ENCODE peak calls at places on chromosomes 11 and 22, in ten cellular contexts. Z is CD4-positive, CD25-positive, alpha-beta regulatory T cell; T is amygdala; W is heart right ventricle; C is colonic mucosa; L is stimulated activated CD4-positive, alpha-beta T cell treated with anti-CD3 and anti-CD28 coated beads, Interleukin-15, amount 100 ng/mL, for 24 hours; E is activated CD8-positive, alpha-beta memory T cell treated with anti-CD3 and anti-CD28 coated beads for 4 hours; B is kidney tubule cell; G is nephron progenitor cell; I is anterior cingulate cortex. R is an unnamed sample.

GRCh38 chr22:29308148-29308790 is 1.8 kb downstream of the GAS2L1 start:
- DNase-seq in Z (no peak), I (no peak), E (no peak), L (no peak), B (no peak), W (peak; percentile 50), G (no peak), T (no peak), C (no peak), R (no peak)

GRCh38 chr11:82980292-82980691 is 78.8 kb downstream of the DDIAS start:
- DNase-seq in I (no peak), W (no peak), B (peak; percentile 91), Z (no peak), C (no peak), L (no peak), E (no peak), G (no peak), T (no peak), R (no peak)

GRCh38 chr22:24437091-24437490 is 9.7 kb downstream of the ADORA2A start:
- DNase-seq in B (no peak), G (no peak), T (no peak), Z (no peak), E (no peak), I (no peak), L (no peak), C (no peak), W (no peak), R (no peak)

GRCh38 chr22:49100316-49100715 is 727.4 kb downstream of the BRD1 start:
- DNase-seq in B (no peak), T (no peak), Z (no peak), E (no peak), I (no peak), L (no peak), G (no peak), W (no peak), C (no peak), R (no peak)

GRCh38 chr11:15073361-15074205 is at the start of gene CALCB:
- DNase-seq in T (no peak), B (peak; percentile 34), C (no peak), E (no peak), W (no peak), L (peak; percentile 64), G (peak; percentile 4), I (peak; percentile 43), Z (peak; percentile 14), R (no peak)

GRCh38 chr11:34243620-34244493 is 114.0 kb downstream of the ABTB2 start:
- DNase-seq in L (peak; percentile 70), G (no peak), Z (no peak), C (peak; percentile 83), B (peak; percentile 95), T (no peak), I (no peak), W (no peak), E (no peak), R (no peak)

GRCh38 chr11:73818838-73819237 is 31.2 kb downstream of the MRPL48 start:
- DNase-seq in Z (no peak), G (no peak), I (no peak), W (no peak), L (no peak), E (no peak), B (peak; percentile 2), C (no peak), T (no peak), R (no peak)

GRCh38 chr11:134483291-134483690 is 71.2 kb upstream of the B3GAT1 start:
- DNase-seq in T (no peak), E (no peak), C (no peak), Z (no peak), L (no peak), W (no peak), G (no peak), I (no peak), B (no peak), R (no peak)

GRCh38 chr11:77473001-77473800 is 693 bp downstream of the PAK1 start:
- DNase-seq in L (peak; percentile 66), W (peak; percentile 45), G (peak; percentile 80), C (peak; percentile 64), B (peak; percentile 53), Z (peak; percentile 51), E (peak; percentile 9), I (peak; percentile 68), T (peak; percentile 46), R (peak; percentile 25)

R was measured in effector memory CD4-positive, alpha-beta T cell.